ENCODE peak calls at places on chromosomes 2 and 18, in four cellular contexts. I is A172; M is NB4; B is stimulated activated CD4-positive, alpha-beta T cell treated with anti-CD3 and anti-CD28 coated beads, Interleukin-2, amount 100 ng/mL, for 48 hours. D is an unnamed sample.

GRCh38 chr2:26883971-26884370 is 36.0 kb downstream of the DPYSL5 start:
- DNase-seq in I (no peak), M (no peak), B (no peak), D (no peak)

GRCh38 chr2:82342351-82342750 is 2037.8 kb upstream of the LRRTM1 start:
- DNase-seq in I (no peak), M (no peak), B (no peak), D (no peak)

GRCh38 chr2:16012626-16013501 is 72.5 kb downstream of the MYCN start:
- DNase-seq in I (no peak), M (no peak), B (no peak), D (no peak)

GRCh38 chr2:10413488-10413887 is 34.6 kb downstream of the ODC1 start:
- DNase-seq in I (peak; percentile 49), M (no peak), B (no peak), D (no peak)

GRCh38 chr2:100359576-100359975 is 37.3 kb upstream of the LONRF2 start:
- DNase-seq in I (peak; percentile 16), M (no peak), B (no peak), D (no peak)

GRCh38 chr2:85667561-85668008 is 414 bp downstream of the SFTPB start:
- DNase-seq in I (no peak), M (no peak), B (no peak), D (no peak)

GRCh38 chr2:28336264-28336992 is 56.2 kb upstream of the FOSL2 start:
- DNase-seq in I (no peak), M (no peak), B (no peak), D (no peak)

GRCh38 chr2:175811966-175812365 is 190.1 kb downstream of the LNPK start:
- DNase-seq in I (no peak), M (no peak), B (no peak), D (no peak)

GRCh38 chr2:19140463-19141208 is 217.8 kb downstream of the OSR1 start:
- DNase-seq in I (peak; percentile 93), M (no peak), B (no peak), D (no peak)

GRCh38 chr2:15527074-15527739 is 33.9 kb downstream of the NBAS start:
- DNase-seq in I (no peak), M (peak; percentile 20), B (no peak), D (no peak)

GRCh38 chr2:33091541-33092123 is 144.9 kb downstream of the LTBP1 start:
- DNase-seq in I (no peak), M (no peak), B (no peak), D (no peak)

GRCh38 chr18:3540805-3541548 is 91.0 kb downstream of the TGIF1 start:
- DNase-seq in I (no peak), M (no peak), B (no peak), D (no peak)

GRCh38 chr2:210224660-210225460 is at the start of gene ACADL:
- DNase-seq in I (no peak), M (peak; percentile 26), B (peak; percentile 6), D (no peak)

GRCh38 chr18:76687271-76688006 is 134.9 kb upstream of the ZNF236 start:
- DNase-seq in I (peak; percentile 30), M (no peak), B (peak; percentile 9), D (no peak)

GRCh38 chr2:224982910-224983688 is 59.2 kb downstream of the DOCK10 start:
- DNase-seq in I (peak; percentile 20), M (no peak), B (no peak), D (no peak)

GRCh38 chr18:62324355-62324828 is 718 bp upstream of the TNFRSF11A start:
- DNase-seq in I (no peak), M (peak; percentile 68), B (no peak), D (no peak)

GRCh38 chr2:24049485-24050021 is at the start of gene FKBP1B:
- DNase-seq in I (peak; percentile 61), M (peak; percentile 52), B (peak; percentile 43), D (no peak)

GRCh38 chr2:201191132-201191875 is 8.4 kb downstream of the CASP10 start:
- DNase-seq in I (no peak), M (peak; percentile 67), B (no peak), D (peak; percentile 72)

D was measured in pulmonary artery endothelial cell.